ENCODE peak calls at places on chromosomes 12 and 14, in six cellular contexts. K is stomach, H is HepG2, C is A549, P is ovary, S is K562. O is an unnamed sample.

GRCh38 chr12:129606239-129606638 is 297.6 kb downstream of the TMEM132D start:
- DNase-seq in K (no peak), C (no peak), S (no peak), H (no peak), P (no peak), O (no peak)

GRCh38 chr12:126338031-126338441 is 1272.8 kb downstream of the AACS start:
- DNase-seq in K (no peak), H (no peak), P (no peak), S (no peak), C (no peak), O (no peak)

GRCh38 chr12:40031965-40032364 is 73.9 kb downstream of the SLC2A13 start:
- DNase-seq in P (no peak), H (no peak), C (no peak), K (no peak), S (no peak), O (no peak)

GRCh38 chr14:95291859-95292542 is 27.7 kb downstream of the CLMN start:
- DNase-seq in C (no peak), S (peak; percentile 22), H (no peak), K (peak; percentile 63), P (peak; percentile 52), O (peak; percentile 81)

GRCh38 chr12:45644521-45644920 is 85.0 kb upstream of the ARID2 start:
- DNase-seq in C (no peak), H (no peak), K (no peak), S (no peak), P (no peak), O (no peak)

GRCh38 chr12:6180300-6181051 is 19.7 kb upstream of the CD9 start:
- DNase-seq in P (peak; percentile 86), K (peak; percentile 57), H (peak; percentile 76), S (no peak), C (no peak), O (peak; percentile 80)

GRCh38 chr14:93832076-93832475 is 43.8 kb upstream of the PRIMA1 start:
- DNase-seq in P (no peak), C (no peak), H (no peak), S (no peak), K (no peak), O (no peak)

GRCh38 chr14:64646103-64646502 is 58.1 kb upstream of the PLEKHG3 start:
- DNase-seq in H (no peak), S (no peak), K (no peak), P (no peak), C (no peak), O (peak; percentile 77)

GRCh38 chr14:91078095-91078737 is 17.8 kb upstream of the RPS6KA5 start:
- DNase-seq in P (no peak), S (no peak), C (no peak), K (no peak), H (no peak), O (no peak)
- TF ChIP-seq EP300 in P (no peak), S (no peak), C (no peak), K (no peak), H (no peak), O (no peak)

GRCh38 chr14:20986811-20987210 is 3.0 kb upstream of the METTL17 start:
- DNase-seq in C (peak; percentile 83), K (no peak), P (no peak), S (peak; percentile 30), H (peak; percentile 30), O (no peak)

GRCh38 chr14:20989464-20989786 is 355 bp upstream of the METTL17 start:
- DNase-seq in P (no peak), C (no peak), K (no peak), H (no peak), S (peak; percentile 72), O (no peak)

GRCh38 chr14:20988717-20989116 is 1.1 kb upstream of the METTL17 start:
- DNase-seq in H (no peak), C (no peak), S (no peak), P (no peak), K (no peak), O (no peak)

GRCh38 chr14:20989787-20990600 is at the start of gene METTL17:
- DNase-seq in C (peak; percentile 93), H (peak; percentile 98), P (peak; percentile 93), S (peak; percentile 40), K (peak; percentile 89), O (peak; percentile 98)
- TF ChIP-seq POLR2A in C (peak; percentile 70), H (peak; percentile 86), P (peak; percentile 54), S (peak; percentile 85), K (no peak), O (peak; percentile 75)

GRCh38 chr12:51076235-51076930 is 7.0 kb downstream of the CSRNP2 start:
- DNase-seq in C (no peak), K (no peak), S (no peak), P (no peak), H (no peak), O (no peak)
- H3K4me1 ChIP-seq in C (peaks cover under 1% of the 10 kb centered on the region), K (peaks cover 45% of the 10 kb centered on the region), S (peaks cover 5% of the 10 kb centered on the region), P (peaks cover 1% of the 10 kb centered on the region), H (peaks cover 8% of the 10 kb centered on the region), O (peaks cover 26% of the 10 kb centered on the region)

DNA sequence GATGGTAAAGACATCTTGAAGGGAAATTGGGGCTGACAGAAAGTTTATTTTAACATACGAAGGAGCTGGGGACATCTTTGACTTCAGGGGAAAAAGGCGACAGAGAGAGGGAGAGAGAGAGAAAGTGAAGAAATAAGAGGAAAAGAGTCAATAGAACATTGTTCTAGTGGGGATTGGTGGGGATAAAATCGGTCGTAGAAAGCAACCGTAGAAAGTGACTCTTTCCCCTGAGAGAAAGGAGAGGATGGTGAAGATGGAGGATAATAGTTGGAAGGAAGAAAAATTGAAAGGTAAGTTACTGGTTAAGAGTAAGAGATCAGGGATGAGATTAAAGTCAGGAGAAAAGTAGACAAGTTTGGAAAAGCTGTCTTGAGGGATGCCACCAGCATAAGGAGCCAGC is 75.9 kb downstream of the LMNTD1 start:
- DNase-seq in K (no peak), C (no peak), P (no peak), S (no peak), H (no peak), O (no peak)
- TF ChIP-seq EP300 in K (no peak), C (no peak), P (no peak), S (no peak), H (no peak), O (no peak)

GRCh38 chr12:57890191-57891120 is 43.9 kb upstream of the CTDSP2 start:
- DNase-seq in C (no peak), K (no peak), H (no peak), S (no peak), P (peak; percentile 37), O (no peak)

GRCh38 chr12:57891639-57892228 is 45.2 kb upstream of the CTDSP2 start:
- DNase-seq in K (no peak), C (no peak), S (no peak), H (no peak), P (no peak), O (no peak)

GRCh38 chr12:57887631-57888406 is 41.3 kb upstream of the CTDSP2 start:
- DNase-seq in H (no peak), C (no peak), S (peak; percentile 39), K (peak; percentile 61), P (peak; percentile 50), O (no peak)

GRCh38 chr12:57888407-57889157 is 42.1 kb upstream of the CTDSP2 start:
- DNase-seq in P (peak; percentile 58), H (no peak), S (no peak), K (peak; percentile 61), C (no peak), O (no peak)

DNA sequence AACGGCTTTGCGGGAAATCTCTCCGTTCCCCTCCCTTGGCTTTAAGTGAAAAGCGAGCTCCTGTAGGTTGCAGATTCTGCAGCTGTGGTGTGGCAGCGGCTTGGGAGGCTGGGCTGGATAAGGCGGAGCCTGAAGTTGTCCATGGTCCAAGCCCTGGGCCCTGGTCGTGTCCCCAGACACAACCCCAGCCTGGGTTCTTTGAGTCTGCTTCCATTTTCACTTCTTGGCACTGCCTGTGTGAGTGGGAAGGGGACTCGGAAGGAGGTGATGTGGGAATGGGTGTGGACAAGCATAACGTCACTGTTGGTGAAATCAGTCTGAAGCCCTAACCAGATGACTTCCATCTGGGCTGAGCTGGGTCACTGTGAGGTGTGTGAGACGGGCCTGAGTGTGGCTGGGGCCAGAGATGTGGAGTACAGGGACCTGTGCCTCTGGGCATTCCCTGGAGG is 43.0 kb upstream of the CTDSP2 start:
- DNase-seq in H (no peak), K (no peak), C (no peak), S (no peak), P (peak; percentile 89), O (peak; percentile 91)
- TF ChIP-seq POLR2A in H (no peak), K (no peak), C (no peak), S (no peak), P (peak; percentile 83), O (no peak)

GRCh38 chr12:49693931-49694439 is 13.2 kb downstream of the FMNL3 start:
- DNase-seq in S (no peak), K (no peak), P (no peak), C (no peak), H (no peak), O (peak; percentile 8)
- H3K4me1 ChIP-seq in S (no peaks in the 10 kb centered on the region), K (peaks cover 36% of the 10 kb centered on the region), P (peaks cover 8% of the 10 kb centered on the region), C (peaks cover 4% of the 10 kb centered on the region), H (no peaks in the 10 kb centered on the region), O (peaks cover 26% of the 10 kb centered on the region)

O was measured in sigmoid colon.